ENCODE peak calls at places on chromosomes 16 and 17, in eight cellular contexts. One of them, this sample, is unnamed.

GRCh38 chr17:81337449-81337848 is 42.3 kb upstream of the SLC38A10 start:
- DNase-seq in H9: peak; percentile 57
- DNase-seq in ELF-1: no peak
- DNase-seq in stimulated activated CD4-positive, alpha-beta T cell treated with anti-CD3 and anti-CD28 coated beads, Interleukin-12 subunit alpha, Interleukin-12 subunit beta, amount 100 ng/mL, for 24 hours: no peak
- DNase-seq in uterus: no peak
- DNase-seq in effector CD4-positive, alpha-beta T cell: no peak
- DNase-seq in hippocampal formation: no peak
- DNase-seq in LoVo: no peak
- DNase-seq in this sample: no peak

GRCh38 chr17:37322826-37323561 is 52.8 kb upstream of the C17orf78 start:
- DNase-seq in H9: no peak
- DNase-seq in ELF-1: no peak
- DNase-seq in stimulated activated CD4-positive, alpha-beta T cell treated with anti-CD3 and anti-CD28 coated beads, Interleukin-12 subunit alpha, Interleukin-12 subunit beta, amount 100 ng/mL, for 24 hours: no peak
- DNase-seq in uterus: no peak
- DNase-seq in effector CD4-positive, alpha-beta T cell: no peak
- DNase-seq in hippocampal formation: no peak
- DNase-seq in LoVo: no peak
- DNase-seq in this sample: no peak

GRCh38 chr16:86882586-86883280 is 304.4 kb downstream of the FOXL1 start:
- DNase-seq in H9: no peak
- DNase-seq in ELF-1: no peak
- DNase-seq in stimulated activated CD4-positive, alpha-beta T cell treated with anti-CD3 and anti-CD28 coated beads, Interleukin-12 subunit alpha, Interleukin-12 subunit beta, amount 100 ng/mL, for 24 hours: no peak
- DNase-seq in uterus: no peak
- DNase-seq in effector CD4-positive, alpha-beta T cell: no peak
- DNase-seq in hippocampal formation: no peak
- DNase-seq in LoVo: no peak
- DNase-seq in this sample: peak; percentile 61

GRCh38 chr16:683396-684066 is 603 bp downstream of the JMJD8 start:
- DNase-seq in H9: no peak
- DNase-seq in ELF-1: no peak
- DNase-seq in stimulated activated CD4-positive, alpha-beta T cell treated with anti-CD3 and anti-CD28 coated beads, Interleukin-12 subunit alpha, Interleukin-12 subunit beta, amount 100 ng/mL, for 24 hours: no peak
- DNase-seq in uterus: peak; percentile 27
- DNase-seq in effector CD4-positive, alpha-beta T cell: no peak
- DNase-seq in hippocampal formation: no peak
- DNase-seq in LoVo: no peak
- DNase-seq in this sample: no peak

GRCh38 chr17:37717627-37718382 is 27.1 kb downstream of the HNF1B start:
- DNase-seq in H9: no peak
- DNase-seq in ELF-1: no peak
- DNase-seq in stimulated activated CD4-positive, alpha-beta T cell treated with anti-CD3 and anti-CD28 coated beads, Interleukin-12 subunit alpha, Interleukin-12 subunit beta, amount 100 ng/mL, for 24 hours: no peak
- DNase-seq in uterus: no peak
- DNase-seq in effector CD4-positive, alpha-beta T cell: no peak
- DNase-seq in hippocampal formation: no peak
- DNase-seq in LoVo: no peak
- DNase-seq in this sample: no peak

GRCh38 chr17:60106377-60107059 is 27.8 kb upstream of the HEATR6 start:
- DNase-seq in H9: no peak
- DNase-seq in ELF-1: no peak
- DNase-seq in stimulated activated CD4-positive, alpha-beta T cell treated with anti-CD3 and anti-CD28 coated beads, Interleukin-12 subunit alpha, Interleukin-12 subunit beta, amount 100 ng/mL, for 24 hours: no peak
- DNase-seq in uterus: no peak
- DNase-seq in effector CD4-positive, alpha-beta T cell: no peak
- DNase-seq in hippocampal formation: no peak
- DNase-seq in LoVo: no peak
- DNase-seq in this sample: no peak

GRCh38 chr17:50153650-50154575 is 3.4 kb upstream of the PPP1R9B start:
- DNase-seq in H9: no peak
- DNase-seq in ELF-1: no peak
- DNase-seq in stimulated activated CD4-positive, alpha-beta T cell treated with anti-CD3 and anti-CD28 coated beads, Interleukin-12 subunit alpha, Interleukin-12 subunit beta, amount 100 ng/mL, for 24 hours: no peak
- DNase-seq in uterus: peak; percentile 54
- DNase-seq in effector CD4-positive, alpha-beta T cell: no peak
- DNase-seq in hippocampal formation: no peak
- DNase-seq in LoVo: no peak
- DNase-seq in this sample: peak; percentile 78

GRCh38 chr16:69613283-69614154 is 47.8 kb downstream of the NFAT5 start:
- DNase-seq in H9: no peak
- DNase-seq in ELF-1: no peak
- DNase-seq in stimulated activated CD4-positive, alpha-beta T cell treated with anti-CD3 and anti-CD28 coated beads, Interleukin-12 subunit alpha, Interleukin-12 subunit beta, amount 100 ng/mL, for 24 hours: no peak
- DNase-seq in uterus: no peak
- DNase-seq in effector CD4-positive, alpha-beta T cell: no peak
- DNase-seq in hippocampal formation: no peak
- DNase-seq in LoVo: peak; percentile 20
- DNase-seq in this sample: no peak

GRCh38 chr17:35376245-35376644 is 2.8 kb upstream of the SLFN11 start:
- DNase-seq in H9: no peak
- DNase-seq in ELF-1: no peak
- DNase-seq in stimulated activated CD4-positive, alpha-beta T cell treated with anti-CD3 and anti-CD28 coated beads, Interleukin-12 subunit alpha, Interleukin-12 subunit beta, amount 100 ng/mL, for 24 hours: no peak
- DNase-seq in uterus: no peak
- DNase-seq in effector CD4-positive, alpha-beta T cell: no peak
- DNase-seq in hippocampal formation: no peak
- DNase-seq in LoVo: no peak
- DNase-seq in this sample: no peak

GRCh38 chr17:17831208-17832039 is 5.4 kb downstream of the SREBF1 start:
- DNase-seq in H9: no peak
- DNase-seq in ELF-1: no peak
- DNase-seq in stimulated activated CD4-positive, alpha-beta T cell treated with anti-CD3 and anti-CD28 coated beads, Interleukin-12 subunit alpha, Interleukin-12 subunit beta, amount 100 ng/mL, for 24 hours: no peak
- DNase-seq in uterus: peak; percentile 54
- DNase-seq in effector CD4-positive, alpha-beta T cell: no peak
- DNase-seq in hippocampal formation: no peak
- DNase-seq in LoVo: no peak
- DNase-seq in this sample: no peak

GRCh38 chr17:29570521-29570920 is 2.0 kb downstream of the TP53I13 start:
- DNase-seq in H9: no peak
- DNase-seq in ELF-1: no peak
- DNase-seq in stimulated activated CD4-positive, alpha-beta T cell treated with anti-CD3 and anti-CD28 coated beads, Interleukin-12 subunit alpha, Interleukin-12 subunit beta, amount 100 ng/mL, for 24 hours: no peak
- DNase-seq in uterus: no peak
- DNase-seq in effector CD4-positive, alpha-beta T cell: no peak
- DNase-seq in hippocampal formation: no peak
- DNase-seq in LoVo: no peak
- DNase-seq in this sample: no peak

GRCh38 chr16:50038756-50039529 is 13.9 kb downstream of the CNEP1R1 start:
- DNase-seq in H9: no peak
- DNase-seq in ELF-1: peak; percentile 18
- DNase-seq in stimulated activated CD4-positive, alpha-beta T cell treated with anti-CD3 and anti-CD28 coated beads, Interleukin-12 subunit alpha, Interleukin-12 subunit beta, amount 100 ng/mL, for 24 hours: no peak
- DNase-seq in uterus: no peak
- DNase-seq in effector CD4-positive, alpha-beta T cell: no peak
- DNase-seq in hippocampal formation: peak; percentile 13
- DNase-seq in LoVo: no peak
- DNase-seq in this sample: no peak

GRCh38 chr17:4853195-4853762 is 20.1 kb downstream of the MINK1 start:
- DNase-seq in H9: no peak
- DNase-seq in ELF-1: no peak
- DNase-seq in stimulated activated CD4-positive, alpha-beta T cell treated with anti-CD3 and anti-CD28 coated beads, Interleukin-12 subunit alpha, Interleukin-12 subunit beta, amount 100 ng/mL, for 24 hours: no peak
- DNase-seq in uterus: no peak
- DNase-seq in effector CD4-positive, alpha-beta T cell: no peak
- DNase-seq in hippocampal formation: no peak
- DNase-seq in LoVo: no peak
- DNase-seq in this sample: no peak

GRCh38 chr17:77145635-77146632 is 5.2 kb downstream of the SEC14L1 start:
- DNase-seq in H9: peak; percentile 66
- DNase-seq in ELF-1: peak; percentile 72
- DNase-seq in stimulated activated CD4-positive, alpha-beta T cell treated with anti-CD3 and anti-CD28 coated beads, Interleukin-12 subunit alpha, Interleukin-12 subunit beta, amount 100 ng/mL, for 24 hours: no peak
- DNase-seq in uterus: no peak
- DNase-seq in effector CD4-positive, alpha-beta T cell: no peak
- DNase-seq in hippocampal formation: peak; percentile 62
- DNase-seq in LoVo: no peak
- DNase-seq in this sample: peak; percentile 75

GRCh38 chr17:28550858-28551257 is 1.6 kb downstream of the UNC119 start:
- DNase-seq in H9: no peak
- DNase-seq in ELF-1: no peak
- DNase-seq in stimulated activated CD4-positive, alpha-beta T cell treated with anti-CD3 and anti-CD28 coated beads, Interleukin-12 subunit alpha, Interleukin-12 subunit beta, amount 100 ng/mL, for 24 hours: no peak
- DNase-seq in uterus: no peak
- DNase-seq in effector CD4-positive, alpha-beta T cell: no peak
- DNase-seq in hippocampal formation: no peak
- DNase-seq in LoVo: no peak
- DNase-seq in this sample: no peak

GRCh38 chr17:79508291-79508716 is 102.5 kb downstream of the RBFOX3 start:
- DNase-seq in H9: no peak
- DNase-seq in ELF-1: no peak
- DNase-seq in stimulated activated CD4-positive, alpha-beta T cell treated with anti-CD3 and anti-CD28 coated beads, Interleukin-12 subunit alpha, Interleukin-12 subunit beta, amount 100 ng/mL, for 24 hours: no peak
- DNase-seq in uterus: no peak
- DNase-seq in effector CD4-positive, alpha-beta T cell: no peak
- DNase-seq in hippocampal formation: no peak
- DNase-seq in LoVo: no peak
- DNase-seq in this sample: no peak

GRCh38 chr16:82633964-82634600 is 7.3 kb downstream of the CDH13 start:
- DNase-seq in H9: no peak
- DNase-seq in ELF-1: peak; percentile 62
- DNase-seq in stimulated activated CD4-positive, alpha-beta T cell treated with anti-CD3 and anti-CD28 coated beads, Interleukin-12 subunit alpha, Interleukin-12 subunit beta, amount 100 ng/mL, for 24 hours: no peak
- DNase-seq in uterus: no peak
- DNase-seq in effector CD4-positive, alpha-beta T cell: no peak
- DNase-seq in hippocampal formation: peak; percentile 71
- DNase-seq in LoVo: no peak
- DNase-seq in this sample: no peak

GRCh38 chr16:46765050-46765449 is 16.9 kb upstream of the MYLK3 start:
- DNase-seq in H9: no peak
- DNase-seq in ELF-1: no peak
- DNase-seq in stimulated activated CD4-positive, alpha-beta T cell treated with anti-CD3 and anti-CD28 coated beads, Interleukin-12 subunit alpha, Interleukin-12 subunit beta, amount 100 ng/mL, for 24 hours: no peak
- DNase-seq in uterus: no peak
- DNase-seq in effector CD4-positive, alpha-beta T cell: no peak
- DNase-seq in hippocampal formation: no peak
- DNase-seq in LoVo: no peak
- DNase-seq in this sample: no peak

GRCh38 chr16:49492090-49492801 is 118.6 kb downstream of the C16orf78 start:
- DNase-seq in H9: peak; percentile 80
- DNase-seq in ELF-1: peak; percentile 85
- DNase-seq in stimulated activated CD4-positive, alpha-beta T cell treated with anti-CD3 and anti-CD28 coated beads, Interleukin-12 subunit alpha, Interleukin-12 subunit beta, amount 100 ng/mL, for 24 hours: no peak
- DNase-seq in uterus: peak; percentile 64
- DNase-seq in effector CD4-positive, alpha-beta T cell: no peak
- DNase-seq in hippocampal formation: no peak
- DNase-seq in LoVo: peak; percentile 18
- DNase-seq in this sample: peak; percentile 29

GRCh38 chr16:4373909-4374742 is 2.5 kb downstream of the VASN start:
- DNase-seq in H9: peak; percentile 57
- DNase-seq in ELF-1: peak; percentile 77
- DNase-seq in stimulated activated CD4-positive, alpha-beta T cell treated with anti-CD3 and anti-CD28 coated beads, Interleukin-12 subunit alpha, Interleukin-12 subunit beta, amount 100 ng/mL, for 24 hours: no peak
- DNase-seq in uterus: peak; percentile 94
- DNase-seq in effector CD4-positive, alpha-beta T cell: no peak
- DNase-seq in hippocampal formation: peak; percentile 17
- DNase-seq in LoVo: no peak
- DNase-seq in this sample: peak; percentile 67

This sample was measured in heart right ventricle.